ENCODE peak calls at places on chromosomes 7 and 10, in five cellular contexts. L is AG09319, U is foreskin fibroblast, I is omental fat pad, B is NB4. G is an unnamed sample.

GRCh38 chr7:121305109-121305508 is 23.7 kb upstream of the WNT16 start:
- DNase-seq in L (no peak), U (peak; percentile 45), I (no peak), B (no peak), G (peak; percentile 16)

GRCh38 chr7:143042159-143042820 is 9.9 kb upstream of the OR6V1 start:
- DNase-seq in L (no peak), U (peak; percentile 53), I (no peak), B (no peak), G (no peak)

GRCh38 chr7:85001493-85002345 is 185.1 kb downstream of the SEMA3D start:
- DNase-seq in L (no peak), U (no peak), I (no peak), B (no peak), G (no peak)

GRCh38 chr7:106365252-106366005 is 80.6 kb upstream of the NAMPT start:
- DNase-seq in L (no peak), U (no peak), I (no peak), B (peak; percentile 78), G (no peak)

GRCh38 chr10:43861966-43862751 is 213.5 kb upstream of the ZNF32 start:
- DNase-seq in L (peak; percentile 96), U (peak; percentile 98), I (no peak), B (peak; percentile 4), G (peak; percentile 95)

GRCh38 chr7:137390076-137390475 is 46.5 kb upstream of the PTN start:
- DNase-seq in L (no peak), U (no peak), I (no peak), B (no peak), G (no peak)

GRCh38 chr10:99908512-99908911 is 101.2 kb downstream of the DNMBP start:
- DNase-seq in L (no peak), U (peak; percentile 27), I (no peak), B (peak; percentile 36), G (no peak)

GRCh38 chr7:16934947-16935742 is 53.4 kb upstream of the AGR3 start:
- DNase-seq in L (no peak), U (peak; percentile 76), I (no peak), B (peak; percentile 81), G (no peak)

GRCh38 chr7:105715528-105715927 is 134.2 kb upstream of the EFCAB10 start:
- DNase-seq in L (no peak), U (no peak), I (no peak), B (no peak), G (no peak)

GRCh38 chr7:159038066-159038465 is 106.6 kb downstream of the VIPR2 start:
- DNase-seq in L (no peak), U (no peak), I (no peak), B (no peak), G (no peak)

GRCh38 chr10:129094813-129095212 is 372.2 kb upstream of the MGMT start:
- DNase-seq in L (no peak), U (no peak), I (no peak), B (no peak), G (no peak)

GRCh38 chr10:77315511-77316129 is 322.0 kb downstream of the KCNMA1 start:
- DNase-seq in L (no peak), U (no peak), I (no peak), B (no peak), G (no peak)

GRCh38 chr10:124162774-124163354 is 69.5 kb upstream of the CHST15 start:
- DNase-seq in L (no peak), U (no peak), I (no peak), B (no peak), G (no peak)

GRCh38 chr7:51013861-51014511 is 231.3 kb upstream of the GRB10 start:
- DNase-seq in L (no peak), U (no peak), I (no peak), B (no peak), G (no peak)

GRCh38 chr7:134472572-134473242 is 13.8 kb upstream of the AKR1B1 start:
- DNase-seq in L (no peak), U (peak; percentile 30), I (no peak), B (no peak), G (no peak)

GRCh38 chr10:92961638-92962037 is 99.0 kb upstream of the CYP26C1 start:
- DNase-seq in L (no peak), U (no peak), I (no peak), B (no peak), G (no peak)

GRCh38 chr7:16660702-16661464 is 14.9 kb downstream of the BZW2 start:
- DNase-seq in L (no peak), U (peak; percentile 74), I (no peak), B (peak; percentile 75), G (peak; percentile 56)

GRCh38 chr7:111173990-111174389 is 83.1 kb downstream of the LRRN3 start:
- DNase-seq in L (no peak), U (no peak), I (no peak), B (no peak), G (no peak)

GRCh38 chr7:156984209-156984891 is 26.1 kb downstream of the MNX1 start:
- DNase-seq in L (peak; percentile 74), U (peak; percentile 89), I (no peak), B (no peak), G (peak; percentile 58)

GRCh38 chr10:66925896-66926719 is at the start of gene LRRTM3:
- DNase-seq in L (no peak), U (peak; percentile 76), I (no peak), B (peak; percentile 75), G (peak; percentile 67)

GRCh38 chr7:3157541-3158287 is 114.0 kb upstream of the CARD11 start:
- DNase-seq in L (no peak), U (no peak), I (no peak), B (no peak), G (no peak)

GRCh38 chr7:92835851-92836488 is 403 bp downstream of the CDK6 start:
- DNase-seq in L (no peak), U (peak; percentile 54), I (no peak), B (peak; percentile 47), G (peak; percentile 25)

GRCh38 chr10:21673668-21674067 is 139.6 kb downstream of the MLLT10 start:
- DNase-seq in L (no peak), U (no peak), I (no peak), B (no peak), G (no peak)

GRCh38 chr10:101588879-101589278 is 758 bp downstream of the DPCD start:
- DNase-seq in L (no peak), U (peak; percentile 75), I (no peak), B (no peak), G (peak; percentile 36)

GRCh38 chr7:139682136-139683013 is 95.4 kb downstream of the HIPK2 start:
- DNase-seq in L (no peak), U (peak; percentile 84), I (no peak), B (no peak), G (peak; percentile 73)

GRCh38 chr7:14761506-14762296 is 140.8 kb downstream of the DGKB start:
- DNase-seq in L (peak; percentile 64), U (peak; percentile 93), I (no peak), B (no peak), G (peak; percentile 82)

GRCh38 chr7:22452142-22452763 is 47.7 kb downstream of the STEAP1B start:
- DNase-seq in L (no peak), U (peak; percentile 48), I (peak; percentile 42), B (peak; percentile 66), G (no peak)

GRCh38 chr7:108497082-108497725 is 28.7 kb downstream of the PNPLA8 start:
- DNase-seq in L (peak; percentile 16), U (peak; percentile 78), I (peak; percentile 44), B (peak; percentile 77), G (peak; percentile 47)

GRCh38 chr10:91335147-91335546 is 75.0 kb upstream of the HECTD2 start:
- DNase-seq in L (no peak), U (no peak), I (no peak), B (peak; percentile 6), G (no peak)

DNA sequence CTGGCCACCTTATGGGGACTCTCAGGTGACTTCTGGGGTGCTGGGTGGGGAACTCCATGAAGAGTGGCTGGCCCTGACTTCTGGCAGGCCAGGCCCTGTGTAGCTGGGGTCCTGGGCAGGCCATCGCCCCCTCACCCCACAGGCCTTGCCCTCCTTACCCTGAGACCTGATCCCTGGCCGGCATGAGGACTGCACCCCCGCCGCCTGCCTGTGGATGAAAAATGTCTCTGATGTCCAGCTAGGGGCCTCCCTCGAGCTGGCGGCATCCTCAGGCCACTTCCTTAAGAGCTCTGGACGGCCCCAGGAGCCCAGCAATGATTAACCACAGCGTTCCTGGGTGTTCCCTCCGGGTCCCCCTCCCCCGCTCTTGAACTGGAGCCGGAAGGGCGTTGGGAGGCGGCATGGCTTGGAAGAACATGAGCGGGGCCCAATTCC is 31.8 kb upstream of the SHH start:
- DNase-seq in L (no peak), U (no peak), I (no peak), B (no peak), G (no peak)
- TF ChIP-seq CTCF in L (no peak), U (no peak), I (no peak), B (no peak), G (no peak)

DNA sequence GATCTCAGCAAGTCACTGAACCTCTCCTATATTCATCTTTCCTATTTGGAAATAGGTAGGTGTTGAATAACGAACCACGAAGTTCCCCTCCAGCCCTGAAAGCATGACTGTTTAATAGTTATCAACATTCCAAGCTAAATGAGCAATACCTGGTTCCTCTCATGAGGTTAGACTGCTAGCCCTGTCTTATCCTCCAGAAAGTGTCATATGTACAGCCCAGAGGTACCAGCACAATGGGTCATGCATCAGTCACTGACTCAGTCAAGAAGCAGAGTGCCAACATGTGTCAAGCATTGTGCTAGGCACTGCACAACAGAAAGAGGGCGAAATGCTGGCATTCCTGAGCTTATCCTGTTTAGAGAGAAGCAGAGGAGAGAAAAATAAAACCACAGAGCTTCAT is 70.0 kb downstream of the AMPH start:
- DNase-seq in L (no peak), U (peak; percentile 3), I (no peak), B (no peak), G (peak; percentile 23)
- TF ChIP-seq CTCF in L (no peak), U (no peak), I (no peak), B (no peak), G (no peak)

GRCh38 chr7:82810558-82811259 is 352.0 kb downstream of the PCLO start:
- DNase-seq in L (peak; percentile 72), U (peak; percentile 90), I (no peak), B (peak; percentile 63), G (peak; percentile 81)

GRCh38 chr7:82818091-82818620 is 344.5 kb downstream of the PCLO start:
- DNase-seq in L (no peak), U (no peak), I (no peak), B (no peak), G (no peak)

GRCh38 chr7:82821037-82821436 is 341.6 kb downstream of the PCLO start:
- DNase-seq in L (no peak), U (no peak), I (no peak), B (no peak), G (no peak)

DNA sequence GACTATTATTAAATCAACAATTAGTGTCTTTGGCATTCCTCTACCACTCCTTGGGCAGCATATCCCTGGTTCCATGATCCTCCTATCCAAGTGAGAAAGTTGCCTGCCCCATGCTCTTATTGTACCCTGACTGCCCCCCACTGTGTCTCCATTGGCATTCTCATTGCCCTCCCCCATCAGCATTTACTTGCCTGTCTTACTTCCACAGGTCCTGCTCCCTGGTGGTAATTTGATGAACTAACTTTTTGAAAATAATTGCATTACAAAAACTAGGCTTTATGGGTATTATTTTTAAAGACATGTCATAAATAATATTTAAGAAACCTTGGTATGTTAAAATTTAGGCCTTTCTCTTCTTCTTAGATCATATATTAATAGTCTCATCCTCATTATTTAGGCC is 346.4 kb downstream of the PCLO start:
- DNase-seq in L (no peak), U (no peak), I (no peak), B (no peak), G (no peak)
- TF ChIP-seq CTCF in L (no peak), U (no peak), I (no peak), B (no peak), G (peak; percentile 47)

DNA sequence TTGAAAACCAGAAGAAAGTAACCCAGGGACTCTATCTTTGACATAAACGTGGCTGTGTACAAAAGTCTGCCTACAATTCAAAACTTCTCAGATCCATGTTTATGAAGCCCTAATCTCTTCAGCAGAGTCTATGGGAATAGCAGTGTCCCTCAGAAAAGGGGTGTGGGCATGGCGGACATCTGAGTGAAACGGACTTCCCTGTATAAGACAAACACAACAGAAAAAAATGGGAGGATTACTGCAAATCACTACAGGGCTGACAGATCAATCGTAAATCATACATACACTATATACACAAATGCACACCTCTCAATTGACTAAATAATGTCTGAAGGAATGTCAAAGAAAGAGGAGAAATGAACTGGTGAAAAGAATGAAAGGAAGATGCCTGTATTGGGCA is 114.0 kb downstream of the ATE1 start:
- DNase-seq in L (no peak), U (no peak), I (no peak), B (no peak), G (no peak)
- TF ChIP-seq CTCF in L (no peak), U (no peak), I (no peak), B (no peak), G (no peak)

G was measured in HFFc6.